ENCODE peak calls at places on chromosome 19, in five cellular contexts. N, T, J, O and H are unnamed samples.
A peak's percentile ranks its signal among the peaks of the same experiment; 100 is the strongest.

GRCh38 chr19:51702103-51702753 is 9.1 kb downstream of the SPACA6 start:
- DNase-seq in N (peak; percentile 92), T (peak; percentile 92), J (peak; percentile 95), O (peak; percentile 54), H (peak; percentile 96)

GRCh38 chr19:55370305-55370988 is at the start of gene IL11:
- DNase-seq in N (no peak), T (no peak), J (no peak), O (no peak), H (no peak)

GRCh38 chr19:54515156-54515555 is 12.5 kb downstream of the LAIR2 start:
- DNase-seq in N (no peak), T (no peak), J (no peak), O (no peak), H (no peak)

GRCh38 chr19:29687244-29687896 is 22.1 kb downstream of the PLEKHF1 start:
- DNase-seq in N (no peak), T (no peak), J (no peak), O (peak; percentile 92), H (no peak)

GRCh38 chr19:291561-292280 is 518 bp upstream of the PLPP2 start:
- DNase-seq in N (no peak), T (peak; percentile 48), J (no peak), O (no peak), H (no peak)

GRCh38 chr19:31110331-31110730 is 238.9 kb downstream of the TSHZ3 start:
- DNase-seq in N (no peak), T (no peak), J (no peak), O (no peak), H (no peak)

GRCh38 chr19:51514866-51515481 is 13.4 kb upstream of the SIGLEC12 start:
- DNase-seq in N (no peak), T (no peak), J (no peak), O (no peak), H (peak; percentile 70)

GRCh38 chr19:31596751-31597150 is 247.5 kb upstream of the TSHZ3 start:
- DNase-seq in N (no peak), T (no peak), J (no peak), O (no peak), H (no peak)

GRCh38 chr19:30855475-30855874 is 483.3 kb downstream of the ZNF536 start:
- DNase-seq in N (peak; percentile 17), T (no peak), J (no peak), O (no peak), H (peak; percentile 66)

DNA sequence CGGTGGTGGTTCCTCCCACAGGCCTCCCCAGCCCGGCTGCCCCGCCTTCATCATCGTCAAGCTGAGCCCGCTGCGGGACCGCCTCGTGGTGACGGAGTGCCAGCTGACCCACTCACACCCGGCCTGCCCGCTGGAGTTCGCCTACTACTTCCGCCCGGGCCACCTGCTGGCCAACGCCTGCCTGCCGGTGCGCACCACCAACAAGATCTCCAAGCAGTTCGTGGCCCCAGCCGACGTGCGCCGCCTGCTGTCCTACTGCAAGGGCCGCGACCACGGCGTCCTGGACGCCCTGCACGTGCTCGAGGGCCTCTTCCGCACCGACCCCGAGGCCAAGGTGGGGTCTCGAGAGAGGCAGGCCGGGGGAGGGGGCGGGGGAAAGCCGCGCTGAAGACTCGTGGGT is 12.0 kb downstream of the ZSWIM9 start:
- DNase-seq in N (no peak), T (no peak), J (no peak), O (no peak), H (no peak)
- TF ChIP-seq CTCF in N (no peak), T (no peak), J (no peak), O (no peak), H (no peak)

GRCh38 chr19:4967738-4968461 is 1.0 kb upstream of the KDM4B start:
- DNase-seq in N (no peak), T (no peak), J (no peak), O (no peak), H (no peak)

GRCh38 chr19:4969772-4970531 is 1.0 kb downstream of the KDM4B start:
- DNase-seq in N (no peak), T (no peak), J (no peak), O (no peak), H (no peak)

GRCh38 chr19:4966591-4966990 is 2.3 kb upstream of the KDM4B start:
- DNase-seq in N (no peak), T (no peak), J (no peak), O (no peak), H (no peak)

GRCh38 chr19:4969292-4969771 is 419 bp downstream of the KDM4B start:
- DNase-seq in N (no peak), T (no peak), J (no peak), O (no peak), H (no peak)

DNA sequence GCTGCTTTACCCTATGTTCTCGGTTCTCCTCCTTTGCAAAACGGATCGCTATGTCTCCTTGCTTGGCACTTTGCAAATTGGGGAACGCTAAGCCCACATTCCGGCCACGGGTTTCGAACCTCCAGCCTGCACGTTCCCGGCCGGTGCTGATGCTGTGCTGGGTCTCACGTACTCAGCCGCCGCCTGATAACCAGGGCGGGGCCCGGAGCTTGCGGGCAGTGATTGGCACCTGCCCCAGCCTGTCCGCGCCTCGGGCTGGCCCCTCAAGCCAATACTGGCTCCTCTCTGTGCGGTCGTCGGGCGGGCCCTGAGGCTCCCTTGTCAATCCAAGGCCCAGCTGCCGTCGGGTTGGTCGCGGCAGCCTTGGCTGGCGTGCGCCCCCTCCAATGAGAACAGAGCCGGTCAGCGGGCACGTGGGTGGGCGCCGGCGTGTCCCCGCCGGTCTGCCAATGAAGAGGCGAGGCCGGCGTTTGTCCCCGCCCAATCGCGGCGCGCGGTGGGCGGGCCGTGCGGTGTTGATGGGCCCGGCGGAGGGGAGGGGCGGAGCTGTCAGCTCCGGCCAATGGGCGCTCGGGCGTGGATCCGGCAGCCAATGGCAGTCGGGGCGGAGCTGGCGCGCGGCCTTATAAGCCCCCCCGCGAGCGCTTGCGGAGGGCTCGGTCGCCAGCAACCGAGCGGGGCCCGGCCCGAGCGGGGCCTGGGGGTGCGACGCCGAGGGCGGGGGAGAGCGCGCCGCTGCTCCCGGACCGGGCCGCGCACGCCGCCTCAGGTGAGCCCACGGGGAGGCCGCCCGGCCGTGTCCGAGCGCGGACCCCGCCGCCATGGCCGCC is at the start of gene KDM4B:
- DNase-seq in N (peak; percentile 100), T (peak; percentile 99), J (peak; percentile 100), O (peak; percentile 100), H (peak; percentile 100)
- TF ChIP-seq POLR2A in N (peak; percentile 98), T (no peak), J (no peak), O (peak; percentile 100), H (peak; percentile 77)

GRCh38 chr19:1619703-1620102 is 14.4 kb upstream of the UQCR11 start:
- DNase-seq in N (no peak), T (no peak), J (no peak), O (no peak), H (no peak)

GRCh38 chr19:1616396-1616795 is 11.1 kb upstream of the UQCR11 start:
- DNase-seq in N (no peak), T (no peak), J (no peak), O (no peak), H (no peak)

GRCh38 chr19:1616875-1617274 is 11.6 kb upstream of the UQCR11 start:
- DNase-seq in N (no peak), T (no peak), J (no peak), O (no peak), H (no peak)

GRCh38 chr19:1619094-1619439 is 13.8 kb upstream of the UQCR11 start:
- DNase-seq in N (no peak), T (no peak), J (no peak), O (no peak), H (no peak)

DNA sequence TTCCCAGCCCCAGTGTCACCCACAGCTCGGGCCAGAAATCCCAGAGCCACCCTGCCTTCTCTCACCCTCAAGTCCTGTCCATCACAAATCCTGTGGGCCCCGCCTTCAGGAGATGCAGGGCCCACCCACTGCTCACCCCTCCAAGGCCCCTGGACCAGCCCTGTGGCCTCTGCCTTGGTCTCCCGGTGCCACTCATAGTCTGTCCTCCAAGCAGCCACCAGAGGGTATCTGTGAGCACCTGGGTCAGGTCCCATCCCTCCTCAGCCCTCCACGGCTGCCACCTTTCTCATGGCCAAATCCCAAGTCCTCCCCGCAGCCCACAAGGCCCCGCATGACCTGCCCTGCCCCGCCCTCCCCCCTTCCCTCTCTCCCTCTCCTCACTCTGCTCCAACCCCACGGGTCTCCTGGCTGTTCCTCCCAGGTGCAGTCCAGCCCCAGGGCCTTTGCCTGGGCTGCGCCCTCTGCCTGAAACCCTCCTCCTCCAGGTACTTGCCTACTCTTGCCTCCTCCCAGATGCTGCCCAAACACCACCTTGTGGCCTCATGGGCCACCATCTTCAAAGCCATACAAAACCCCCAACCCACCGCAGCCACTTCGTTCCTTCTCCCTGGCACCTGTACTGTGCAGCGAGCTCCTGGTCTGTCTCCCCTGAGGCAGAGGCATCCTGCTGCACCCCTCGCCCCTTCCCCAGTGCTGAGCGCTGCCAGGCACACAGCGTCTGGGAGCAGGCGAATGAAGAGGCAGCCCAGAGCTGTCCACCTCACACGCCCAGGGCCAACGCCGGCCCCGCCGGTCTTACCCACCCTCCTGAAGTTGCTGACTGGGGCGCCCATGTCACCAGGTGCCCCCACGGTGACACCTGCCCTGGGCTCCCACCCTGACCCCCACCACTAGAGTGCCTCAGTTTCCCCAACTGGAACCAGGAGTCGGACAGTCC is 13.2 kb upstream of the UQCR11 start:
- DNase-seq in N (no peak), T (peak; percentile 39), J (no peak), O (no peak), H (no peak)
- TF ChIP-seq CTCF in N (peak; percentile 6), T (peak; percentile 28), J (peak; percentile 41), O (peak; percentile 24), H (no peak)

DNA sequence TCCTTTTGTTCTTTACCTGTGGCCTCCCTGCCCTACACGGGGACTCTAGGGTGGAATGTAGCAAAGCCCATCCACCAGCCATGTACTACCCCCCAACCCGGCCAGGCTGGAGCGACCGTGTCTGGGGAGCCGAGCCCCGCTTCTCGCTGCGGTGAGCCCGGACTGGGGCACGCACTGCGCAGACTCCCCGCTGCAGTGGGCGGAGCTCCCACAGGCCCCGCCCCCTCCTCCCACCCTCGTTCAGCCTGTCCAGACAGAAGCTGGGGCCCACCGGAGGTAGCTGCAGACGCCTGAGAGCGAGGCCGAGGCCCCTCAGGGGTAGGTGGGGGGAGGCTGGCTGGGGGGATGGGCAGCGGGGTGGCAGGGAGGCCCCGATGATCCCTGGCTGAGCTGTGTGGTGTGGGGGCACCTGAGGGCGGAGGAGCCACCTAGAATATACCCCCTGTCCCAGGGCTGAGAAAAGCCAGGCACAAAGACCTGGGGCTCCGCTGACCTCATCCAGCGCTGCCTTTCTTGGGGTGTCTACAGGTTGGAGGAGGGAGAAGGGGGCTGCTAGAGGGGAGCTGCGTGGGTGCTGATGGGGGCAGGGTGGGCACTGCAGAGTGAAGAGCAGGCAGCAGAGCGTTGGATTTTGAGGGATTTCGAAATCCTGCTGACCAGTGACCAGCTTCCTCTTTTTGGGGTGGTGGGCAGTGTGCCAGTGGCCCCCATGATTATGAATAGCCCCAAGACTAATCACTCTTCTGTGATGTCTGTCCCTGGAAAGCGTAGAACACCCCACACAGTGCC is 17.3 kb downstream of the PLD3 start:
- DNase-seq in N (peak; percentile 90), T (peak; percentile 54), J (peak; percentile 37), O (peak; percentile 30), H (no peak)
- TF ChIP-seq POLR2A in N (no peak), T (no peak), J (no peak), O (no peak), H (no peak)